ENCODE peak calls at places on chromosome 2, in six cellular contexts. T is activated T-helper 1 cell treated with anti-CD3 and anti-CD28 coated beads, Interleukin-2, amount 50 U/mL, for 16 hours; Z is hypothalamus; R is HS-27A; H is naive B cell; V is AG09309. M is an unnamed sample.

GRCh38 chr2:175871331-175871730 is 130.7 kb downstream of the LNPK start:
- DNase-seq in T (no peak), Z (no peak), R (no peak), H (no peak), V (peak; percentile 50), M (no peak)

GRCh38 chr2:33322099-33322498 is 154.3 kb upstream of the RASGRP3 start:
- DNase-seq in T (no peak), Z (no peak), R (no peak), H (no peak), V (no peak), M (no peak)

GRCh38 chr2:84849271-84849952 is 31.5 kb downstream of the TRABD2A start:
- DNase-seq in T (no peak), Z (no peak), R (no peak), H (no peak), V (peak; percentile 32), M (no peak)

GRCh38 chr2:51120754-51121280 is 88.9 kb upstream of the NRXN1 start:
- DNase-seq in T (no peak), Z (no peak), R (no peak), H (no peak), V (no peak), M (no peak)

GRCh38 chr2:121903037-121903689 is 147.7 kb downstream of the TSN start:
- DNase-seq in T (no peak), Z (no peak), R (no peak), H (no peak), V (no peak), M (no peak)

GRCh38 chr2:127100261-127101047 is 6.5 kb downstream of the BIN1 start:
- DNase-seq in T (no peak), Z (no peak), R (no peak), H (no peak), V (no peak), M (no peak)

GRCh38 chr2:158325031-158325781 is 131.3 kb downstream of the CCDC148 start:
- DNase-seq in T (no peak), Z (no peak), R (peak; percentile 51), H (no peak), V (no peak), M (no peak)

GRCh38 chr2:62705859-62706720 is 577 bp downstream of the EHBP1 start:
- DNase-seq in T (peak; percentile 9), Z (peak; percentile 84), R (no peak), H (no peak), V (no peak), M (peak; percentile 4)

GRCh38 chr2:2112416-2113131 is 218.5 kb downstream of the MYT1L start:
- DNase-seq in T (no peak), Z (no peak), R (no peak), H (no peak), V (no peak), M (no peak)

GRCh38 chr2:67313536-67313935 is 83.6 kb upstream of the ETAA1 start:
- DNase-seq in T (no peak), Z (no peak), R (no peak), H (no peak), V (no peak), M (no peak)

GRCh38 chr2:100302585-100302892 is 19.8 kb downstream of the LONRF2 start:
- DNase-seq in T (no peak), Z (no peak), R (no peak), H (no peak), V (no peak), M (no peak)

GRCh38 chr2:164952057-164952702 is 3.1 kb downstream of the SLC38A11 start:
- DNase-seq in T (no peak), Z (no peak), R (no peak), H (no peak), V (no peak), M (no peak)

GRCh38 chr2:8437949-8438400 is 243.9 kb upstream of the ID2 start:
- DNase-seq in T (no peak), Z (no peak), R (no peak), H (no peak), V (no peak), M (no peak)